ENCODE peak calls at places on chromosomes 6 and 20, in six cellular contexts. A is RWPE2, N is transverse colon, M is tibial nerve, Z is stomach, F is ascending aorta. S is an unnamed sample.

GRCh38 chr6:56484669-56485068 is 158.0 kb downstream of the DST start:
- DNase-seq in N (no peak), M (no peak), F (no peak), Z (no peak), A (no peak), S (no peak)

GRCh38 chr6:170294813-170295518 is 4.1 kb upstream of the DLL1 start:
- DNase-seq in Z (no peak), F (peak; percentile 62), M (no peak), A (no peak), N (no peak), S (no peak)

GRCh38 chr6:32046450-32047083 is 8.4 kb downstream of the CYP21A2 start:
- DNase-seq in Z (no peak), A (peak; percentile 52), F (no peak), N (no peak), M (peak; percentile 57), S (no peak)

GRCh38 chr6:126180585-126180984 is 159.3 kb upstream of the CENPW start:
- DNase-seq in A (no peak), F (no peak), Z (no peak), N (no peak), M (no peak), S (no peak)

GRCh38 chr20:771741-772464 is 3.6 kb upstream of the SLC52A3 start:
- DNase-seq in A (no peak), Z (no peak), N (no peak), F (no peak), M (no peak), S (no peak)

GRCh38 chr20:4563534-4563933 is 158.2 kb upstream of the PRND start:
- DNase-seq in M (no peak), N (no peak), Z (no peak), A (no peak), F (no peak), S (no peak)

GRCh38 chr6:42168650-42169049 is 4.5 kb upstream of the GUCA1A start:
- DNase-seq in Z (no peak), A (no peak), N (no peak), F (no peak), M (no peak), S (no peak)

GRCh38 chr6:157861814-157862213 is 38.8 kb downstream of the SNX9 start:
- DNase-seq in A (no peak), N (no peak), F (no peak), M (no peak), Z (no peak), S (no peak)

GRCh38 chr6:38725414-38726183 is 10.5 kb downstream of the DNAH8 start:
- DNase-seq in A (no peak), F (no peak), N (no peak), M (no peak), Z (no peak), S (no peak)

GRCh38 chr6:133333852-133334251 is 92.7 kb downstream of the EYA4 start:
- DNase-seq in N (no peak), M (no peak), F (no peak), A (no peak), Z (no peak), S (no peak)

GRCh38 chr6:7241160-7241559 is 71.8 kb downstream of the SSR1 start:
- DNase-seq in F (no peak), M (no peak), N (no peak), A (no peak), Z (peak; percentile 66), S (no peak)

GRCh38 chr6:168124921-168125320 is 45.9 kb upstream of the FRMD1 start:
- DNase-seq in F (no peak), M (no peak), Z (no peak), A (no peak), N (no peak), S (no peak)

GRCh38 chr6:3438190-3439167 is 18.4 kb downstream of the SLC22A23 start:
- DNase-seq in M (no peak), N (peak; percentile 25), F (peak; percentile 45), Z (no peak), A (no peak), S (no peak)

GRCh38 chr6:125781307-125781868 is 9.4 kb upstream of the NCOA7 start:
- DNase-seq in N (peak; percentile 37), F (no peak), A (no peak), Z (peak; percentile 45), M (no peak), S (no peak)

GRCh38 chr20:22771706-22772105 is 187.3 kb upstream of the FOXA2 start:
- DNase-seq in F (no peak), A (no peak), Z (no peak), M (no peak), N (no peak), S (no peak)

GRCh38 chr6:328924-329323 is 36.6 kb downstream of the DUSP22 start:
- DNase-seq in Z (no peak), M (no peak), F (no peak), N (no peak), A (peak; percentile 21), S (no peak)

GRCh38 chr20:36116813-36117441 is 37.6 kb upstream of the EPB41L1 start:
- DNase-seq in N (no peak), Z (no peak), M (no peak), F (no peak), A (no peak), S (no peak)

GRCh38 chr6:154343473-154344308 is 12.9 kb downstream of the IPCEF1 start:
- DNase-seq in N (peak; percentile 79), M (no peak), A (no peak), Z (peak; percentile 81), F (no peak), S (peak; percentile 76)

GRCh38 chr6:142756215-142756630 is 188.8 kb downstream of the HIVEP2 start:
- DNase-seq in A (no peak), M (no peak), F (no peak), N (no peak), Z (no peak), S (no peak)

GRCh38 chr6:7590918-7591302 is 912 bp downstream of the SNRNP48 start:
- DNase-seq in F (no peak), N (no peak), M (no peak), A (no peak), Z (no peak), S (no peak)

GRCh38 chr6:87807423-87807978 is 105.5 kb upstream of the AKIRIN2 start:
- DNase-seq in Z (no peak), A (no peak), M (no peak), F (no peak), N (no peak), S (no peak)

GRCh38 chr20:52098186-52098585 is 93.4 kb downstream of the ZFP64 start:
- DNase-seq in F (no peak), M (no peak), N (no peak), A (no peak), Z (no peak), S (no peak)

GRCh38 chr20:25340380-25340779 is 50.3 kb downstream of the ABHD12 start:
- DNase-seq in A (no peak), F (no peak), N (no peak), M (no peak), Z (no peak), S (no peak)

GRCh38 chr20:53842301-53843099 is 227.9 kb downstream of the BCAS1 start:
- DNase-seq in M (no peak), F (no peak), A (no peak), N (no peak), Z (no peak), S (no peak)

GRCh38 chr6:45192556-45192955 is 135.6 kb upstream of the RUNX2 start:
- DNase-seq in N (no peak), Z (no peak), A (no peak), M (no peak), F (no peak), S (no peak)

GRCh38 chr6:56510984-56511531 is 131.6 kb downstream of the DST start:
- DNase-seq in A (no peak), M (no peak), Z (no peak), F (no peak), N (peak; percentile 26), S (no peak)

GRCh38 chr6:107314644-107315043 is 144.7 kb downstream of the PDSS2 start:
- DNase-seq in M (no peak), A (no peak), N (no peak), Z (no peak), F (no peak), S (no peak)

GRCh38 chr20:43124261-43124660 is 65.4 kb downstream of the PTPRT start:
- DNase-seq in A (no peak), M (no peak), Z (no peak), N (no peak), F (no peak), S (no peak)

GRCh38 chr6:43150051-43150751 is 20.9 kb upstream of the SRF start:
- DNase-seq in Z (peak; percentile 75), F (no peak), A (no peak), M (no peak), N (peak; percentile 21), S (no peak)

GRCh38 chr6:30163918-30164654 is 740 bp downstream of the TRIM15 start:
- DNase-seq in N (no peak), F (no peak), M (no peak), A (no peak), Z (no peak), S (no peak)
- H3K4me3 ChIP-seq in N (peak overlapping the region; percentile 7), F (no peak overlapping the region), M (peak overlapping the region; percentile 15), A (no peak overlapping the region), Z (no peak overlapping the region), S (no peak overlapping the region)

GRCh38 chr6:89146748-89147715 is 1.2 kb downstream of the PM20D2 start:
- DNase-seq in M (no peak), F (no peak), A (no peak), Z (no peak), N (no peak), S (no peak)
- H3K27ac ChIP-seq in M (peak overlapping the region; percentile 93), F (peak overlapping the region; percentile 98), A (peak overlapping the region; percentile 76), Z (peak overlapping the region; percentile 93), N (peak overlapping the region; percentile 93), S (peak overlapping the region; percentile 91)

GRCh38 chr6:122717350-122717749 is 62.2 kb upstream of the FABP7 start:
- DNase-seq in Z (no peak), F (no peak), M (no peak), A (no peak), N (no peak), S (no peak)
- H3K4me3 ChIP-seq in Z (no peak overlapping the region), F (no peak overlapping the region), M (no peak overlapping the region), A (no peak overlapping the region), N (no peak overlapping the region), S (no peak overlapping the region)

GRCh38 chr20:59807909-59808728 is 125.3 kb downstream of the SYCP2 start:
- DNase-seq in Z (peak; percentile 13), M (no peak), A (peak; percentile 69), F (peak; percentile 46), N (no peak), S (peak; percentile 25)
- H3K27ac ChIP-seq in Z (no peak overlapping the region), M (no peak overlapping the region), A (no peak overlapping the region), F (no peak overlapping the region), N (no peak overlapping the region), S (no peak overlapping the region)

S was measured in lung.